ENCODE peak calls at places on chromosome 12, in five cellular contexts. N is GM18507; Z is astrocyte of the spinal cord; H is activated CD4-positive, alpha-beta T cell treated with anti-CD3 and anti-CD28 coated beads, Interleukin-2, amount 50 U/mL, for 1 hour; Y is left ventricle myocardium inferior. D is an unnamed sample.

GRCh38 chr12:57765698-57766463 is 997 bp downstream of the CYP27B1 start:
- DNase-seq in N (no peak), Z (no peak), H (no peak), Y (no peak), D (peak)

GRCh38 chr12:107415834-107416233 is 269.8 kb upstream of the PWP1 start:
- DNase-seq in N (no peak), Z (peak), H (no peak), Y (no peak), D (no peak)

GRCh38 chr12:125983094-125983783 is 918.0 kb downstream of the AACS start:
- DNase-seq in N (no peak), Z (peak), H (no peak), Y (no peak), D (no peak)

GRCh38 chr12:110170535-110171185 is 46.5 kb downstream of the IFT81 start:
- DNase-seq in N (no peak), Z (no peak), H (no peak), Y (no peak), D (no peak)

GRCh38 chr12:3236345-3237153 is 159.4 kb downstream of the TSPAN9 start:
- DNase-seq in N (no peak), Z (peak), H (no peak), Y (no peak), D (no peak)

GRCh38 chr12:85807681-85808228 is 28.5 kb downstream of the RASSF9 start:
- DNase-seq in N (no peak), Z (no peak), H (no peak), Y (no peak), D (no peak)

GRCh38 chr12:53042607-53043454 is 7.0 kb upstream of the TNS2 start:
- DNase-seq in N (no peak), Z (no peak), H (no peak), Y (no peak), D (no peak)

GRCh38 chr12:108634225-108634795 is 616 bp upstream of the SELPLG start:
- DNase-seq in N (no peak), Z (no peak), H (no peak), Y (no peak), D (peak)

GRCh38 chr12:51590347-51591019 is 550 bp upstream of the SCN8A start:
- DNase-seq in N (peak), Z (peak), H (peak), Y (peak), D (peak)

GRCh38 chr12:44157359-44157758 is 321.5 kb downstream of the TMEM117 start:
- DNase-seq in N (no peak), Z (no peak), H (no peak), Y (no peak), D (no peak)

GRCh38 chr12:53532026-53532425 is 24.7 kb upstream of the NPFF start:
- DNase-seq in N (no peak), Z (no peak), H (no peak), Y (no peak), D (no peak)

GRCh38 chr12:78584695-78585094 is 279.9 kb upstream of the SYT1 start:
- DNase-seq in N (no peak), Z (peak), H (no peak), Y (no peak), D (no peak)

GRCh38 chr12:111304642-111305071 is 64.2 kb downstream of the PHETA1 start:
- DNase-seq in N (no peak), Z (peak), H (peak), Y (no peak), D (peak)

GRCh38 chr12:123937707-123938600 is 34.7 kb downstream of the CCDC92 start:
- DNase-seq in N (no peak), Z (no peak), H (peak), Y (no peak), D (peak)

GRCh38 chr12:131608740-131609665 is 101.9 kb upstream of the SFSWAP start:
- DNase-seq in N (no peak), Z (no peak), H (peak), Y (peak), D (peak)

GRCh38 chr12:95763809-95764253 is 26.7 kb downstream of the NTN4 start:
- DNase-seq in N (no peak), Z (peak), H (no peak), Y (no peak), D (no peak)

GRCh38 chr12:68474467-68475204 is 136.1 kb upstream of the RAP1B start:
- DNase-seq in N (no peak), Z (no peak), H (no peak), Y (no peak), D (no peak)

GRCh38 chr12:78431931-78432330 is 432.6 kb upstream of the SYT1 start:
- DNase-seq in N (no peak), Z (peak), H (no peak), Y (no peak), D (no peak)

GRCh38 chr12:94769040-94769420 is 118.7 kb upstream of the TMCC3 start:
- DNase-seq in N (peak), Z (no peak), H (no peak), Y (no peak), D (no peak)

GRCh38 chr12:70842136-70842535 is 78.4 kb downstream of the PTPRR start:
- DNase-seq in N (no peak), Z (no peak), H (no peak), Y (no peak), D (no peak)

GRCh38 chr12:117155278-117156060 is 34.8 kb downstream of the FBXO21 start:
- DNase-seq in N (peak), Z (peak), H (peak), Y (peak), D (peak)

GRCh38 chr12:127822743-127823433 is 444.1 kb upstream of the TMEM132C start:
- DNase-seq in N (no peak), Z (peak), H (no peak), Y (peak), D (no peak)

GRCh38 chr12:72699362-72699761 is 427.2 kb downstream of the TRHDE start:
- DNase-seq in N (no peak), Z (no peak), H (no peak), Y (no peak), D (no peak)

GRCh38 chr12:125742413-125742812 is 677.2 kb downstream of the AACS start:
- DNase-seq in N (no peak), Z (no peak), H (no peak), Y (no peak), D (no peak)

GRCh38 chr12:130155416-130156073 is 6.7 kb upstream of the FZD10 start:
- DNase-seq in N (no peak), Z (no peak), H (no peak), Y (no peak), D (no peak)

GRCh38 chr12:122394626-122395194 is 27.8 kb downstream of the CLIP1 start:
- DNase-seq in N (no peak), Z (peak), H (no peak), Y (peak), D (no peak)

GRCh38 chr12:65948320-65949008 is 124.2 kb downstream of the HMGA2 start:
- DNase-seq in N (no peak), Z (peak), H (no peak), Y (peak), D (no peak)

GRCh38 chr12:13094349-13094748 is 9.1 kb downstream of the GSG1 start:
- DNase-seq in N (no peak), Z (peak), H (no peak), Y (no peak), D (no peak)

GRCh38 chr12:130552483-130552996 is 163.6 kb downstream of the RIMBP2 start:
- DNase-seq in N (no peak), Z (no peak), H (no peak), Y (no peak), D (no peak)

GRCh38 chr12:23895792-23896218 is 53.7 kb downstream of the SOX5 start:
- DNase-seq in N (no peak), Z (peak), H (no peak), Y (no peak), D (no peak)

GRCh38 chr12:11958216-11959091 is 112.3 kb upstream of the BCL2L14 start:
- DNase-seq in N (no peak), Z (peak), H (no peak), Y (no peak), D (no peak)

GRCh38 chr12:126397071-126397571 is 1331.9 kb downstream of the AACS start:
- DNase-seq in N (no peak), Z (peak), H (no peak), Y (no peak), D (no peak)

GRCh38 chr12:93785262-93786010 is 108.3 kb downstream of the CRADD start:
- DNase-seq in N (no peak), Z (peak), H (peak), Y (no peak), D (peak)

GRCh38 chr12:115450017-115450416 is 766.0 kb upstream of the TBX3 start:
- DNase-seq in N (no peak), Z (no peak), H (no peak), Y (no peak), D (no peak)

GRCh38 chr12:67498981-67499380 is 149.6 kb upstream of the DYRK2 start:
- DNase-seq in N (no peak), Z (no peak), H (no peak), Y (no peak), D (no peak)